ENCODE peak calls at places on chromosomes 3 and 15, in four cellular contexts. I, R, L and U are unnamed samples.

GRCh38 chr3:27903447-27903846 is 181.3 kb upstream of the EOMES start:
- DNase-seq in I (no peak), R (no peak), L (no peak), U (no peak)

GRCh38 chr3:195086341-195086740 is 184.6 kb downstream of the XXYLT1 start:
- DNase-seq in I (no peak), R (no peak), L (no peak), U (no peak)

GRCh38 chr15:76078285-76078863 is 18.6 kb downstream of the TMEM266 start:
- DNase-seq in I (no peak), R (no peak), L (no peak), U (no peak)

GRCh38 chr15:91853501-91853967 is at the start of gene SLCO3A1:
- DNase-seq in I (peak; percentile 31), R (peak; percentile 89), L (peak; percentile 72), U (peak; percentile 78)

GRCh38 chr15:77083381-77084160 is 12.7 kb upstream of the TSPAN3 start:
- DNase-seq in I (peak; percentile 39), R (peak; percentile 91), L (no peak), U (peak; percentile 93)

GRCh38 chr3:14949126-14949525 is 1.7 kb downstream of the NR2C2 start:
- DNase-seq in I (no peak), R (no peak), L (peak; percentile 40), U (no peak)

GRCh38 chr3:149448331-149448831 is 26.1 kb upstream of the TM4SF4 start:
- DNase-seq in I (no peak), R (no peak), L (peak; percentile 85), U (no peak)

GRCh38 chr3:171804618-171805389 is 5.5 kb downstream of the PLD1 start:
- DNase-seq in I (no peak), R (peak; percentile 46), L (peak; percentile 30), U (peak; percentile 34)

GRCh38 chr3:63970596-63971468 is 52.5 kb downstream of the PSMD6 start:
- DNase-seq in I (no peak), R (no peak), L (peak; percentile 64), U (no peak)

GRCh38 chr3:49279376-49279775 is 2.3 kb upstream of the C3orf62 start:
- DNase-seq in I (no peak), R (no peak), L (peak; percentile 68), U (no peak)

GRCh38 chr3:3686907-3687648 is 112.2 kb upstream of the LRRN1 start:
- DNase-seq in I (no peak), R (no peak), L (no peak), U (no peak)

GRCh38 chr3:180947761-180948390 is 35.4 kb downstream of the FXR1 start:
- DNase-seq in I (no peak), R (no peak), L (no peak), U (no peak)

GRCh38 chr3:157238527-157238926 is 78.6 kb upstream of the CCNL1 start:
- DNase-seq in I (no peak), R (no peak), L (no peak), U (no peak)

GRCh38 chr3:157242836-157243235 is 82.9 kb upstream of the CCNL1 start:
- DNase-seq in I (no peak), R (no peak), L (no peak), U (no peak)

GRCh38 chr3:157240413-157240812 is 80.5 kb upstream of the CCNL1 start:
- DNase-seq in I (no peak), R (no peak), L (no peak), U (no peak)

GRCh38 chr3:157237886-157238285 is 77.9 kb upstream of the CCNL1 start:
- DNase-seq in I (no peak), R (no peak), L (no peak), U (no peak)

DNA sequence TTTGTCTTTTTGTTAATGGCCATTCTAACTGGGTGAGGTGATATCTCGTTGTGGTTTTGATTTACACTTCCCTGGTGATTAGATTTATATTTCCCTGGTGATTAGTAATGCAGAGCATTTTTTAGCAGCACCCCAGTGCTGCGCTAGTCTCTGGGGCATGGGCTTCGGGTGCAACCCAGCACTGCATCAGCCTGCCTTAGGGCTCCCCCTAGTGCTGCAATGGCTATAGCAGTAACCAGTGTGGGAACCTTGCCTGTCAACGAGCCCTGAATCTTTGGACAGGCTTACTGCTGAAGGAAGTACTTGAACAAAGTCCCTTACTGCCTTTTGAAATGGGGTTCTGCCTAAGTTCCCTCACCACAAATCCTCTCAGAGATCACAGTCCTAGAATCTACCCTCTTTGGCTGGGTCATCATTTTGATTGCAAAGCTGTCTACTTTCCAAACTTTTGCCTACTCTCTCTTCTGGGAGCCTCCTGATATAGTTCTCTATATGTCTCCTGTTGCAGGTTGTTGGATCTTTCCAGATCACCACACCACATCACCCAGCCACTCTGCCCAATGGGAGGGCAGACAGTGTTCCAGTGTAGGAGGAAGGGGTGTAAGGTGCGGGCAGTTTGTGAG is 79.2 kb upstream of the CCNL1 start:
- DNase-seq in I (no peak), R (peak; percentile 69), L (peak; percentile 73), U (no peak)
- H3K27ac ChIP-seq in I (no peak overlapping the region), R (no peak overlapping the region), L (no peak overlapping the region), U (no peak overlapping the region)

GRCh38 chr3:152279474-152279873 is 10.7 kb downstream of the MBNL1 start:
- DNase-seq in I (no peak), R (no peak), L (no peak), U (no peak)
- H3K4me3 ChIP-seq in I (peak overlapping the region; percentile 44), R (no peak overlapping the region), L (no peak overlapping the region), U (no peak overlapping the region)

DNA sequence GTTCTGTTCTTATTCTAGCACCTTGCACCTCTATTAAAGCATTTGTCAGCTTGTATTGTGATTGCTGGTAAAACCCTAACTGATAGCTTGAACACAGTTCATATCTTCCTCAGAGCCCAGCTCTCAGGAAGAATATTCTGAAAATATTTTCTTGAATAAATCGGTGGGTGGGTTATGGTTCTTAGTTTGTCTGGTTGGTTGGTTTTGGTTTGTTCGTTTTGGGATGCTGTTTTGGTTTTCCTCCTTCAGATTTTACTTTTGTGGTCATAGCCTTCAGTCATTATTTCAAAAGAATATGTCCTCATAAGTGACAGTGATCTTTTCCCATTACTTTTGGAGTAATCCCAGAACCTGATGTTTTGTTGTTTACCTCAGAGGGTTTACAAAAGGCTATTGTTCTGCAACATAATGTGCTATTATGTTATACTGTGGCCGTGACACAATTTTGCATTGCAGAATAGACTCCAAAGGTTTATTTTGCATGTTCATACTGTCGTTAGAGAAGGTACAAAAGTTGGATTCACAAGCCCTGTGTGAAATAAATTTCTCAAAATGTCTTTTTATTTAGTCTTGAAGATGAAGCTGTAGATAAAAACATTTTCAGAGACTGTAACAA is 2.7 kb upstream of the TMEM87A start:
- DNase-seq in I (no peak), R (no peak), L (peak; percentile 24), U (no peak)
- H3K27ac ChIP-seq in I (peak overlapping the region; percentile 97), R (peak overlapping the region; percentile 94), L (peak overlapping the region; percentile 100), U (peak overlapping the region; percentile 97)

DNA sequence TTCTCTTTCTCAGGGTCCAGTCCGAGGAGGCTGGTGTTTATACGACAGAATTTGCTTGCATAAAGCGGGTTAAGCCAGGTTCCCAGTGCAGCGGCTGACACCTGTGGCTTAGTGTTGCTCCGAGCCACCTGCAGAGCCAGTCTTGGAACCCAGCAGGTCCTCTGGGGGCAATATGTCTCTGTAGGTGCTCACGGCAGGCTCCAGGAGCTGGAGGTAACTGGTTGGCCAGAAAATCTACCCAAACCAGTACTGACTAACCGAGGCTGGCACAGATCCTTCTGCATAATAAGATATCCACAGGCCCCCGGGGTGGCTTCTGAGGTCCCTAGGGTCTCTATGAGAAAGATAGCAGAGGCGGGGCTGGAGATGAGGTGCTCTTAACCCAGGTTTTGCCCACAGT is 3.2 kb downstream of the MGLL start:
- DNase-seq in I (no peak), R (no peak), L (no peak), U (no peak)
- H3K4me3 ChIP-seq in I (no peak overlapping the region), R (peak overlapping the region; percentile 89), L (no peak overlapping the region), U (no peak overlapping the region)